ENCODE peak calls at places on chromosome 17, in four cellular contexts. Y is tibial nerve, E is thyroid gland, J is breast epithelium. A is an unnamed sample.
A peak's percentile ranks its signal among the peaks of the same experiment; 100 is the strongest.

GRCh38 chr17:7029659-7030058 is 6.2 kb upstream of the SLC16A13 start:
- DNase-seq in Y (no peak), E (no peak), J (no peak), A (peak; percentile 35)

GRCh38 chr17:73249700-73250099 is 12.0 kb downstream of the CPSF4L start:
- DNase-seq in Y (no peak), E (no peak), J (no peak), A (no peak)

GRCh38 chr17:60102632-60103047 is 23.9 kb upstream of the HEATR6 start:
- DNase-seq in Y (no peak), E (peak; percentile 11), J (no peak), A (peak; percentile 37)

GRCh38 chr17:49977463-49978389 is 8.7 kb downstream of the DLX4 start:
- DNase-seq in Y (no peak), E (no peak), J (no peak), A (no peak)

GRCh38 chr17:68461589-68461988 is 4.3 kb upstream of the WIPI1 start:
- DNase-seq in Y (no peak), E (no peak), J (no peak), A (peak; percentile 38)

GRCh38 chr17:56679767-56680422 is 86.4 kb downstream of the NOG start:
- DNase-seq in Y (no peak), E (no peak), J (no peak), A (no peak)

GRCh38 chr17:73657473-73658116 is 13.3 kb upstream of the SDK2 start:
- DNase-seq in Y (peak; percentile 28), E (peak; percentile 38), J (no peak), A (peak; percentile 74)

GRCh38 chr17:11380761-11381160 is 139.7 kb downstream of the SHISA6 start:
- DNase-seq in Y (no peak), E (no peak), J (no peak), A (no peak)

GRCh38 chr17:43916385-43916784 is 9.0 kb upstream of the MPP2 start:
- DNase-seq in Y (no peak), E (no peak), J (no peak), A (no peak)

GRCh38 chr17:38871992-38872605 is 2.2 kb downstream of the LASP1 start:
- DNase-seq in Y (no peak), E (no peak), J (no peak), A (no peak)

GRCh38 chr17:57406981-57407286 is 150.6 kb downstream of the MSI2 start:
- DNase-seq in Y (no peak), E (no peak), J (no peak), A (no peak)

GRCh38 chr17:61686114-61686513 is 95.1 kb upstream of the NACA2 start:
- DNase-seq in Y (no peak), E (no peak), J (no peak), A (no peak)

GRCh38 chr17:2157081-2157480 is 102.2 kb downstream of the HIC1 start:
- DNase-seq in Y (no peak), E (no peak), J (no peak), A (no peak)

GRCh38 chr17:7984904-7985303 is 17.5 kb upstream of the GUCY2D start:
- DNase-seq in Y (no peak), E (no peak), J (no peak), A (no peak)

GRCh38 chr17:1533649-1534325 is 17.4 kb upstream of the INPP5K start:
- DNase-seq in Y (no peak), E (no peak), J (no peak), A (no peak)

GRCh38 chr17:4161179-4161559 is 18.2 kb downstream of the CYB5D2 start:
- DNase-seq in Y (peak; percentile 45), E (peak; percentile 71), J (peak; percentile 82), A (no peak)

GRCh38 chr17:39925282-39926134 is 1.9 kb downstream of the ORMDL3 start:
- DNase-seq in Y (no peak), E (no peak), J (no peak), A (no peak)

GRCh38 chr17:40475234-40476210 is 25.9 kb downstream of the TNS4 start:
- DNase-seq in Y (no peak), E (no peak), J (no peak), A (no peak)

GRCh38 chr17:5418858-5419355 is 555 bp downstream of the NUP88 start:
- DNase-seq in Y (peak; percentile 11), E (peak; percentile 80), J (no peak), A (peak; percentile 74)

GRCh38 chr17:48994548-48995331 is 2.4 kb upstream of the IGF2BP1 start:
- DNase-seq in Y (no peak), E (no peak), J (no peak), A (no peak)

GRCh38 chr17:20121359-20122235 is 112.4 kb downstream of the SPECC1 start:
- DNase-seq in Y (peak; percentile 73), E (peak; percentile 65), J (peak; percentile 29), A (peak; percentile 68)

GRCh38 chr17:27980035-27980434 is 62.4 kb upstream of the NLK start:
- DNase-seq in Y (no peak), E (no peak), J (no peak), A (no peak)

GRCh38 chr17:76884995-76885896 is 17.0 kb downstream of the MGAT5B start:
- DNase-seq in Y (no peak), E (no peak), J (no peak), A (no peak)

GRCh38 chr17:57243171-57243622 is 13.1 kb upstream of the MSI2 start:
- DNase-seq in Y (peak; percentile 73), E (peak; percentile 58), J (no peak), A (peak; percentile 79)

GRCh38 chr17:5943232-5943631 is 126.9 kb upstream of the WSCD1 start:
- DNase-seq in Y (no peak), E (no peak), J (no peak), A (no peak)

GRCh38 chr17:286571-286970 is 66.0 kb downstream of the RPH3AL start:
- DNase-seq in Y (no peak), E (no peak), J (no peak), A (peak; percentile 2)

GRCh38 chr17:31820691-31821435 is 38.2 kb downstream of the COPRS start:
- DNase-seq in Y (no peak), E (no peak), J (no peak), A (no peak)

DNA sequence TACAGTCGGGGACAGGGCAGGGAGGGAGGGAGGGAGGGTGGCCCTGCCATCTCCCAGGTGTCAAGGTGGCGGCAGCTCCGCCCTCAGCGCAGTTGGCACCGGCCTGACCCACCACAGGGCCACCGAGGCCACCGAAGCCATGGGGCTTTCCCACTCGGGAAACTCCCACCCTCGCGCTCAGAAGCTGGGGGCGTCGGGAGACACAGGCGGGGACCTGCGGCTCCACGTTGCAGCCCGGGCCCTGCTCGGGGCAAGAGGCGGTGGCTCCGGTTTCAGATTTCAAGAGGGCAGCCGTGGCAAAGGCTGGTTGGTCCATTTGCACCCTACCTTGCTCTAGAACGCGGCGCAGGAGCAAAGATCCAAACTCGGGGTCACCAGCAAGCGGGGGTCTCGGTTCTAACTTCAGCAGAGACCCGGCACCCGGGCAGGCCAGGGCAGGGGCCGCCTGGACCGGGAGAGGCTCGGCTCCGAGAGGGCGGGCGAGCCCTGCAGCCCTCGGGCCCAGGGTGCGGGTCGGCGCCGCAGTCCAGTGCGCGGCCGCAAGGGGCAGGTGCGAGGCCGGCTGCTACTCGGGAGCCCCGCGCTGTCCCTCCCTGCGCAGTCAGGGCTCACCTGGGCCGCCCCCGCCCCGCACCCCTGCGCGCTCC is 412 bp downstream of the CYB561 start:
- DNase-seq in Y (no peak), E (peak; percentile 69), J (peak; percentile 41), A (peak; percentile 62)
- TF ChIP-seq POLR2A in Y (no peak), E (peak; percentile 24), J (no peak), A (no peak)

DNA sequence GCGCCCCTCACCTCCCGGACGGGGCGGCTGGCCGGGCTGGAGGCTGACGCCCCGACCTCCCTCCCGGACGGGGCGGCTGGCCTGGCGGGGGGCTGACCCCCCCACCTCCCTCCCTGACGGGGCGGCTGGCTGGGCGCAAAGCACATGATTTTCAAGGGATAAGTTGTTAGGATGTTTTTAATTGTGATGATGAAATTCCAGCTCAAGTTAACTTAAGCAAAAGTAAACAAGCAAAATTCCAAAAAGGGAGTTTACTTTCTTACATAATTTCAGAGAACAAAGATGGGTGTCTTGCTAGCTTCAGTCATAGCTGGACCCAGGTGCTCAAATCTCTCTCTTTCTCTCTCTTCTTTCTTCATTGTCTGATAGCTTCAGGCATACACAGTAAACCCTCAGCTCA is 33.6 kb upstream of the MED9 start:
- DNase-seq in Y (no peak), E (no peak), J (no peak), A (no peak)
- TF ChIP-seq POLR2A in Y (no peak), E (no peak), J (no peak), A (no peak)

DNA sequence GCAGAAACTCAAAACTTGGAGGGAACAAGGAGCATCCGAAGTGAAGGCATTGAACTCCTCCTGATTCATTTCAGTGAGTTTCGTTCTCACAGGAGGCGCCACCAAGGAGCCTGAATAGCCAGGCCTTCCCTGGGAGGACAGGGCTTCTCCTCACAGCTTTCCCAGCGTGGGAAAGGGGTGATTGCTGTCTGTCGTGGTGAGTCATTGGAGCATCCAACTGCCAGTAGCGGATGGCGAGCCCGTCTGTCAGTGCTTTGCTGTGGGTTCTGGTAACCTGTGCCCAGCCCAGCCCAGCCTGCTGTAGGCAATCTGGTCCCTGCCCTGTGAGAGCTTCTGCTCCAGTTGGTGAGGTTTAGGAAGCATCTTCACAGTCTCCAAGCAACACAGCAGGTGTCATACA is 28.3 kb downstream of the PLCD3 start:
- DNase-seq in Y (no peak), E (no peak), J (no peak), A (no peak)
- TF ChIP-seq POLR2A in Y (no peak), E (no peak), J (no peak), A (no peak)

DNA sequence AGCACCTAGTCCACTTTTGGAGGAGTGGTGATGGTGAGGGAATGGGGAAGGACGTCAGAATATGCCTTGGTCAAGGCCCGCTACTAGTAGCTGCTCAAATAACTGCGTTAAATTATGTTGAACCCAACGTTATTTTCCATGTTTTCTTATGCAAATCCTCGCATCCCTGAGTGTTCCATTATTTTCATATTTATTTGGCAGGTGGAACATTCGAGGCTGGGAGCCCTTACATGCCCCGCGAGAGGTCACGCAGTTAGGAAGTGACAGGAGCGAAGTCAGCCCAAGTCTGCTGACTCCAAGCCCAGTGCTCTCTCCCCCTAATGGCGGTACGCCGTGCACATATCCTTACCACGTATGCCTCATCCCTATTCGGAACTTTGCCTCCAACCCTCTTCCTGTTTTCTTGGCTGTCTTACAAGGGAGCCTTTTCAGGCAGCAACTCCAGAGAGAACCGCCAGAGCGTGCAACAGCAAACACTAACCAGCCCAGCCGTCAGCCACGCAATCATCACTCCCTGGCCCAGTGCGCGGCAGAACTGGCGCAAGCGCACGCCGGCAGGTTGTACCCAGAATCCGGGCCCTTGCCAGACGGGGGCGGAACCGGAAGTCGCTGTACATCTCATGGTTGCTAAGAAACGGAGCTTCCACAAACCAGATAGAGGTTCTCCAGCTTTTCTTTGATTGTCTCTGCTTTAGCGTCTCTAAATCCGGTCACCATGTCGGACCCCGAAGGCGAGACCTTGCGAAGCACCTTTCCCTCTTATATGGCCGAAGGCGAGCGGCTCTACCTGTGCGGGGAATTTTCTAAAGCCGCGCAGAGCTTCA is at the start of gene ODAD4:
- DNase-seq in Y (peak; percentile 94), E (peak; percentile 97), J (peak; percentile 94), A (peak; percentile 98)
- TF ChIP-seq POLR2A in Y (peak; percentile 75), E (peak; percentile 92), J (no peak), A (peak; percentile 77)

GRCh38 chr17:81493198-81494038 is 19.2 kb downstream of the ACTG1 start:
- DNase-seq in Y (no peak), E (no peak), J (no peak), A (no peak)

GRCh38 chr17:81491761-81492160 is 20.8 kb downstream of the ACTG1 start:
- DNase-seq in Y (no peak), E (peak; percentile 30), J (no peak), A (no peak)

GRCh38 chr17:81492202-81492601 is 20.4 kb downstream of the ACTG1 start:
- DNase-seq in Y (no peak), E (peak; percentile 61), J (no peak), A (no peak)

GRCh38 chr17:81492706-81493105 is 19.9 kb downstream of the ACTG1 start:
- DNase-seq in Y (no peak), E (peak; percentile 65), J (no peak), A (no peak)

GRCh38 chr17:81494984-81495383 is 17.6 kb downstream of the ACTG1 start:
- DNase-seq in Y (no peak), E (peak; percentile 31), J (no peak), A (no peak)
- TF ChIP-seq POLR2A in Y (no peak), E (no peak), J (no peak), A (no peak)